ENCODE peak calls at places on chromosomes 11 and 22, in seven cellular contexts. One of them, this sample, is unnamed. For H3K4me1, the result is how much of the 10 kb centered on the place peaks cover.

GRCh38 chr11:108559340-108559739 is 34.2 kb downstream of the EXPH5 start:
- DNase-seq in sigmoid colon: no peak
- DNase-seq in right lobe of liver: no peak
- DNase-seq in body of pancreas: no peak
- DNase-seq in adrenal gland: no peak
- DNase-seq in uterus: no peak
- DNase-seq in testis: no peak
- DNase-seq in this sample: no peak

GRCh38 chr11:133384731-133385130 is 147.6 kb downstream of the OPCML start:
- DNase-seq in testis: no peak
- DNase-seq in adrenal gland: no peak
- DNase-seq in sigmoid colon: no peak
- DNase-seq in right lobe of liver: no peak
- DNase-seq in uterus: no peak
- DNase-seq in body of pancreas: no peak
- DNase-seq in this sample: no peak

GRCh38 chr11:36945384-36945783 is 347.3 kb upstream of the RAG2 start:
- DNase-seq in testis: no peak
- DNase-seq in body of pancreas: no peak
- DNase-seq in sigmoid colon: no peak
- DNase-seq in adrenal gland: no peak
- DNase-seq in uterus: no peak
- DNase-seq in right lobe of liver: no peak
- DNase-seq in this sample: no peak

GRCh38 chr11:35013514-35014191 is 97.2 kb downstream of the PDHX start:
- DNase-seq in right lobe of liver: no peak
- DNase-seq in adrenal gland: no peak
- DNase-seq in uterus: no peak
- DNase-seq in sigmoid colon: no peak
- DNase-seq in testis: no peak
- DNase-seq in body of pancreas: no peak
- DNase-seq in this sample: no peak

GRCh38 chr22:37904572-37905533 is 1.2 kb upstream of the MICALL1 start:
- DNase-seq in sigmoid colon: peak
- DNase-seq in right lobe of liver: peak
- DNase-seq in body of pancreas: peak
- DNase-seq in testis: no peak
- DNase-seq in adrenal gland: peak
- DNase-seq in uterus: peak
- DNase-seq in this sample: no peak

GRCh38 chr22:27122561-27122960 is 465.2 kb downstream of the MIAT start:
- DNase-seq in sigmoid colon: no peak
- DNase-seq in body of pancreas: no peak
- DNase-seq in adrenal gland: no peak
- DNase-seq in uterus: no peak
- DNase-seq in testis: no peak
- DNase-seq in right lobe of liver: no peak
- DNase-seq in this sample: no peak

GRCh38 chr22:42316988-42317387 is 46.5 kb upstream of the TCF20 start:
- DNase-seq in uterus: peak
- DNase-seq in body of pancreas: no peak
- DNase-seq in sigmoid colon: peak
- DNase-seq in testis: no peak
- DNase-seq in right lobe of liver: no peak
- DNase-seq in adrenal gland: no peak
- DNase-seq in this sample: peak

GRCh38 chr11:66543263-66544107 is 2.4 kb downstream of the ZDHHC24 start:
- DNase-seq in uterus: peak
- DNase-seq in body of pancreas: peak
- DNase-seq in testis: peak
- DNase-seq in adrenal gland: peak
- DNase-seq in right lobe of liver: no peak
- DNase-seq in sigmoid colon: no peak
- DNase-seq in this sample: no peak

GRCh38 chr11:126992065-126992803 is 8.3 kb downstream of the KIRREL3 start:
- DNase-seq in adrenal gland: no peak
- DNase-seq in testis: no peak
- DNase-seq in uterus: no peak
- DNase-seq in right lobe of liver: no peak
- DNase-seq in sigmoid colon: no peak
- DNase-seq in body of pancreas: no peak
- DNase-seq in this sample: no peak

GRCh38 chr11:77448269-77448668 is 25.6 kb downstream of the PAK1 start:
- DNase-seq in sigmoid colon: no peak
- DNase-seq in body of pancreas: no peak
- DNase-seq in adrenal gland: no peak
- DNase-seq in testis: no peak
- DNase-seq in right lobe of liver: no peak
- DNase-seq in uterus: no peak
- DNase-seq in this sample: no peak

GRCh38 chr11:35138606-35138948 is 394 bp upstream of the CD44 start:
- DNase-seq in adrenal gland: no peak
- DNase-seq in right lobe of liver: no peak
- DNase-seq in testis: no peak
- DNase-seq in uterus: no peak
- DNase-seq in body of pancreas: no peak
- DNase-seq in sigmoid colon: no peak
- DNase-seq in this sample: no peak

DNA sequence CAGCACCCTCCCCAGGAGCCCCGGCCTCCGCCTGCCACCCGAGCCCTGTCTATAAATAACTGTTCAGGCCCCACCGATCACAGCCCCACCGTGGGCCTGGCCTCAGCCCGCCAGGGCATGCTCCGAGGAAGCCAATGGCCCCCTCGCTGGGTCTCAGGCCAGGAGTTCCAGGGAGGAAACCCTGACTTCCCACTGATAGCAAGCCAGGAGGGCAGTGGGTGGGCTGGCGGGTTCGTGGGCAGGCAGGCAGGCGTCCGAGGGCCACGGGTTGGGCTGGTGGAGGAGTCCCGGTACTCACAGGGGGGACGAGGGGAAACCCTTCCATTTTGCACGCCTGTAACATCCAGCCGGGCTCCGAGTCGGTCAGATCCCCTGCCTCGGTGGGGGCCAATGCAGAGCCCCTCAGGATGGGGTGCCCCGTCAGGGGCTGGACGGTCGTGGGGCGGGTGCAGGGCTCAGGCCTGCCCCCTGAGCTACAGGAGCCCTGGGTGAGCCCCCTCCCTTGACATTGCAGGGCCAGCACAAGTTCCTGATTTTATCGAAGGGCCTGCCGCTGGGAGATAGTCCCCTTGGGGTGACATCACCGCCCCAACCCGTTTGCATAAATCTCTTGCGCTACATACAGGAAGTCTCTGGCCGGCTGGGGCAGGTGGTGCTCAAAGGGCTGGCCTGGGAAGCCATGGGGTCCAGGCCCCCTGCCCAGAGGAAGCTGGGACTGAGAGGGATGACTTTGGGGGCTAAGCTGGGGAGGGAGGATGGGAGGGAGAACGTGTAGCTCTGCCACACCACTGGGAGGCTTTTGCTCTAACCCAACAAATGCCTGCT is at the start of gene SPI1:
- DNase-seq in sigmoid colon: peak
- DNase-seq in testis: peak
- DNase-seq in body of pancreas: no peak
- DNase-seq in right lobe of liver: no peak
- DNase-seq in uterus: no peak
- DNase-seq in adrenal gland: no peak
- DNase-seq in this sample: peak
- TF ChIP-seq POLR2A in sigmoid colon: no peak
- TF ChIP-seq POLR2A in testis: no peak
- TF ChIP-seq POLR2A in body of pancreas: peak
- TF ChIP-seq POLR2A in right lobe of liver: peak
- TF ChIP-seq POLR2A in uterus: no peak
- TF ChIP-seq POLR2A in adrenal gland: peak
- TF ChIP-seq POLR2A in this sample: no peak

GRCh38 chr11:72832301-72833082 is 18.3 kb downstream of the ATG16L2 start:
- DNase-seq in adrenal gland: no peak
- DNase-seq in right lobe of liver: no peak
- DNase-seq in body of pancreas: no peak
- DNase-seq in uterus: no peak
- DNase-seq in sigmoid colon: no peak
- DNase-seq in testis: no peak
- DNase-seq in this sample: no peak

GRCh38 chr11:72836111-72836510 is 21.9 kb downstream of the ATG16L2 start:
- DNase-seq in adrenal gland: no peak
- DNase-seq in body of pancreas: peak
- DNase-seq in uterus: no peak
- DNase-seq in testis: no peak
- DNase-seq in right lobe of liver: peak
- DNase-seq in sigmoid colon: peak
- DNase-seq in this sample: no peak

GRCh38 chr11:72834905-72835304 is 20.7 kb downstream of the ATG16L2 start:
- DNase-seq in testis: no peak
- DNase-seq in right lobe of liver: no peak
- DNase-seq in sigmoid colon: no peak
- DNase-seq in uterus: no peak
- DNase-seq in adrenal gland: no peak
- DNase-seq in body of pancreas: no peak
- DNase-seq in this sample: no peak

GRCh38 chr11:72833083-72833733 is 19.0 kb downstream of the ATG16L2 start:
- DNase-seq in uterus: no peak
- DNase-seq in body of pancreas: no peak
- DNase-seq in testis: no peak
- DNase-seq in right lobe of liver: no peak
- DNase-seq in sigmoid colon: no peak
- DNase-seq in adrenal gland: no peak
- DNase-seq in this sample: no peak

DNA sequence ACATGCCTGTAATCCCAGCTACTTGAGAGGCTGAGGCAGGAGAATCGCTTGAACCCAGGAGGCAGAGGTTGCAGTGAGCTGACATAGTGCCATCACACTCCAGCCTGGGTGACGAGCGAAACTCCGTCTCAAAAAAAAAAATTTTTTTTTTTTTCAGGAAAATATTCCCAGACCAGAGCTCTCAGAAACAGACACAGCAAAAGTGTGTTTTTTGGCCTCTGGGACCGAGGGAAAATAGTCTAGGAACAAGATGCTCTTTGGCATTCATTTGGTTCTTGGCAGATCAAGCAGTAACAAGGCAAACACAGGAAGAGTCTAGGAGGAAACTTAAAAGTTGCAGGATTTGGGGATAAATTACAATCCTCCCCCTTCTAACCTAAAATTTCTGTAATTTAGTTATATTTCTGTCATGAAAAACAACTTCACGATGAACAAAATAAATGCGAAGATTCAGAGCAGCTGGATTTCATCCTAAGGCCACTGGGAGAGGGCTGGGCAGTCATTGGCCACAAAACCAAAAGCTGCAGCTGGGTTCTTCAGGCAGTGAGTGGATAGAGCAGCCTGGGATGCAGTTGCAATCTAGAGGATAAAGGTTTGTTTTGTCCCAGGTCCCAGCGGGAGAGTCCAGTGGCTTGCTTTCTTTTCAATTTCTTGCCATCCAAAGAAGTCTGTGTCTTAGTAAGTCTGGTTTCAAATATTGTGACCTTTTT is 19.7 kb downstream of the ATG16L2 start:
- DNase-seq in sigmoid colon: no peak
- DNase-seq in uterus: no peak
- DNase-seq in body of pancreas: no peak
- DNase-seq in right lobe of liver: no peak
- DNase-seq in adrenal gland: no peak
- DNase-seq in testis: no peak
- DNase-seq in this sample: no peak
- H3K4me1 ChIP-seq in sigmoid colon: under half
- H3K4me1 ChIP-seq in uterus: under half
- H3K4me1 ChIP-seq in body of pancreas: under half
- H3K4me1 ChIP-seq in right lobe of liver: under half
- H3K4me1 ChIP-seq in adrenal gland: half or more
- H3K4me1 ChIP-seq in testis: half or more
- H3K4me1 ChIP-seq in this sample: under half

DNA sequence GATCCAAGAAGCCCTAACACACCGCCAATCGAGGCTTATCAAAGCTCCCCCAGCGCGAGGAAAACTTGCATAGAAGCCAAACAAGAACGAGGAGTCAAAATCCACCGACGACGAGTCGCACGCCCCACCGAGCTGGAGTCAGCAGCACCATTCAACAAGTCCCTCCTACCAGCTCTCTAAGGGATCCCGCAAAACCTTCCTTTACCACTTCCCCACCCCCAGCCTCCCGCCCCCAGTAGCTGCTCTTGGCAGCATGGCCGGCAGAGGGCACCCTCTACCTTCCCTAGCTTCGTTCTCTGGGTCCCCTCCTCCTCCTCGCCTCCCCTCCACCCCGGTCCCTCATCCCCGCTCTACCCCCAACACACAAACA is 1.4 kb downstream of the BDNF start:
- DNase-seq in sigmoid colon: peak
- DNase-seq in testis: peak
- DNase-seq in adrenal gland: peak
- DNase-seq in body of pancreas: peak
- DNase-seq in uterus: peak
- DNase-seq in right lobe of liver: peak
- DNase-seq in this sample: peak
- H3K27ac ChIP-seq in sigmoid colon: no peak
- H3K27ac ChIP-seq in testis: no peak
- H3K27ac ChIP-seq in adrenal gland: no peak
- H3K27ac ChIP-seq in body of pancreas: no peak
- H3K27ac ChIP-seq in uterus: no peak
- H3K27ac ChIP-seq in right lobe of liver: no peak
- H3K27ac ChIP-seq in this sample: no peak

GRCh38 chr11:19288256-19288655 is 47.5 kb upstream of the E2F8 start:
- DNase-seq in uterus: no peak
- DNase-seq in right lobe of liver: no peak
- DNase-seq in body of pancreas: no peak
- DNase-seq in sigmoid colon: no peak
- DNase-seq in testis: no peak
- DNase-seq in adrenal gland: no peak
- DNase-seq in this sample: no peak

GRCh38 chr11:19290356-19290755 is 49.6 kb upstream of the E2F8 start:
- DNase-seq in testis: no peak
- DNase-seq in right lobe of liver: no peak
- DNase-seq in uterus: no peak
- DNase-seq in adrenal gland: no peak
- DNase-seq in sigmoid colon: no peak
- DNase-seq in body of pancreas: no peak
- DNase-seq in this sample: no peak

GRCh38 chr11:19283998-19284397 is 43.3 kb upstream of the E2F8 start:
- DNase-seq in testis: no peak
- DNase-seq in body of pancreas: no peak
- DNase-seq in uterus: no peak
- DNase-seq in sigmoid colon: no peak
- DNase-seq in adrenal gland: no peak
- DNase-seq in right lobe of liver: no peak
- DNase-seq in this sample: no peak

GRCh38 chr11:19284881-19285280 is 44.1 kb upstream of the E2F8 start:
- DNase-seq in uterus: no peak
- DNase-seq in testis: no peak
- DNase-seq in sigmoid colon: no peak
- DNase-seq in adrenal gland: no peak
- DNase-seq in body of pancreas: no peak
- DNase-seq in right lobe of liver: no peak
- DNase-seq in this sample: no peak

DNA sequence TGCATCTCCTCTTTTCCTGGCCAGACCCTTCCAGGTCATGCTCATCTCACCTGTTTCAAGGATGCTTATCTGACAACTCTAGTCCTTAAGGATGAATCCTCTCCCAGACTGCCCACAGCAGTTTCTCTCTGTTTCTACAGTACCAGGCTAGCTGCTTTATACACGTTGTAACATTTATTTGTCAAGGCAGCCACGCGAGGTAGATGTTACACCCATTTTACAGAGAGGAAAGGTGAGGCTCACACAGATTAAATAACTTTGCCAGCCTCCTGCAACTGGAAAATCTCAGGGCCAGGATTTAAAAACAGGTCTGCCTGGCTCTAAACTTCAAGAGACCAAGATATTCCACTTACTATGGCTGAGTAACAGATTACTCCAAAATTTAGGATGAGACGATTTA is 45.7 kb upstream of the E2F8 start:
- DNase-seq in right lobe of liver: no peak
- DNase-seq in testis: no peak
- DNase-seq in uterus: no peak
- DNase-seq in body of pancreas: no peak
- DNase-seq in adrenal gland: no peak
- DNase-seq in sigmoid colon: no peak
- DNase-seq in this sample: no peak
- TF ChIP-seq POLR2A in right lobe of liver: no peak
- TF ChIP-seq POLR2A in testis: no peak
- TF ChIP-seq POLR2A in uterus: no peak
- TF ChIP-seq POLR2A in body of pancreas: no peak
- TF ChIP-seq POLR2A in adrenal gland: no peak
- TF ChIP-seq POLR2A in sigmoid colon: no peak
- TF ChIP-seq POLR2A in this sample: no peak

This sample was measured in breast epithelium.